ENCODE peak calls at places on chromosome 1, in four cellular contexts. A, W, H and Q are unnamed samples.

GRCh38 chr1:93692983-93693591 is 11.4 kb upstream of the BCAR3 start:
- DNase-seq in A (peak), W (peak), H (no peak), Q (peak)

GRCh38 chr1:180988221-180988826 is 34.3 kb downstream of the STX6 start:
- DNase-seq in A (no peak), W (no peak), H (no peak), Q (no peak)

GRCh38 chr1:110774398-110774797 is 98.5 kb upstream of the CD53 start:
- DNase-seq in A (no peak), W (no peak), H (no peak), Q (no peak)

GRCh38 chr1:185159966-185160365 is 3.0 kb downstream of the SWT1 start:
- DNase-seq in A (no peak), W (no peak), H (no peak), Q (no peak)

GRCh38 chr1:107877092-107877491 is 87.9 kb downstream of the VAV3 start:
- DNase-seq in A (no peak), W (no peak), H (no peak), Q (no peak)

GRCh38 chr1:94126651-94127050 is 5.7 kb upstream of the ABCA4 start:
- DNase-seq in A (no peak), W (no peak), H (no peak), Q (no peak)

GRCh38 chr1:202664083-202664482 is 46.2 kb downstream of the SYT2 start:
- DNase-seq in A (no peak), W (peak), H (no peak), Q (no peak)

GRCh38 chr1:22641906-22642636 is 1.4 kb upstream of the C1QC start:
- DNase-seq in A (peak), W (peak), H (peak), Q (peak)